ENCODE peak calls at places on chromosomes 1 and 21, in seven cellular contexts. One of them, this sample, is unnamed.

GRCh38 chr1:53552146-53552940 is 93.1 kb downstream of the DMRTB1 start:
- DNase-seq in M059J: peak
- DNase-seq in stimulated activated naive CD4-positive, alpha-beta T cell treated with Interleukin-2 at 50 U/mL for 16 hours: no peak
- DNase-seq in activated T-cell treated with anti-CD3 and anti-CD28 coated beads for 1 hour: no peak
- DNase-seq in dorsolateral prefrontal cortex: no peak
- DNase-seq in posterior cingulate gyrus: no peak
- DNase-seq in frontal cortex: no peak
- DNase-seq in this sample: no peak

GRCh38 chr21:42820513-42821465 is 58.5 kb downstream of the WDR4 start:
- DNase-seq in M059J: no peak
- DNase-seq in stimulated activated naive CD4-positive, alpha-beta T cell treated with Interleukin-2 at 50 U/mL for 16 hours: no peak
- DNase-seq in activated T-cell treated with anti-CD3 and anti-CD28 coated beads for 1 hour: no peak
- DNase-seq in dorsolateral prefrontal cortex: no peak
- DNase-seq in posterior cingulate gyrus: no peak
- DNase-seq in frontal cortex: no peak
- DNase-seq in this sample: no peak

GRCh38 chr1:205444931-205445652 is 10.8 kb downstream of the BLACAT1 start:
- DNase-seq in M059J: peak
- DNase-seq in stimulated activated naive CD4-positive, alpha-beta T cell treated with Interleukin-2 at 50 U/mL for 16 hours: no peak
- DNase-seq in activated T-cell treated with anti-CD3 and anti-CD28 coated beads for 1 hour: no peak
- DNase-seq in dorsolateral prefrontal cortex: peak
- DNase-seq in posterior cingulate gyrus: peak
- DNase-seq in frontal cortex: peak
- DNase-seq in this sample: no peak

GRCh38 chr1:67105508-67105907 is 29.3 kb downstream of the C1orf141 start:
- DNase-seq in M059J: no peak
- DNase-seq in stimulated activated naive CD4-positive, alpha-beta T cell treated with Interleukin-2 at 50 U/mL for 16 hours: no peak
- DNase-seq in activated T-cell treated with anti-CD3 and anti-CD28 coated beads for 1 hour: no peak
- DNase-seq in dorsolateral prefrontal cortex: no peak
- DNase-seq in posterior cingulate gyrus: no peak
- DNase-seq in frontal cortex: no peak
- DNase-seq in this sample: no peak

GRCh38 chr1:193179094-193179493 is 7.3 kb downstream of the B3GALT2 start:
- DNase-seq in M059J: no peak
- DNase-seq in stimulated activated naive CD4-positive, alpha-beta T cell treated with Interleukin-2 at 50 U/mL for 16 hours: no peak
- DNase-seq in activated T-cell treated with anti-CD3 and anti-CD28 coated beads for 1 hour: no peak
- DNase-seq in dorsolateral prefrontal cortex: no peak
- DNase-seq in posterior cingulate gyrus: no peak
- DNase-seq in frontal cortex: no peak
- DNase-seq in this sample: no peak

GRCh38 chr1:241485554-241485992 is 34.0 kb downstream of the FH start:
- DNase-seq in M059J: peak
- DNase-seq in stimulated activated naive CD4-positive, alpha-beta T cell treated with Interleukin-2 at 50 U/mL for 16 hours: no peak
- DNase-seq in activated T-cell treated with anti-CD3 and anti-CD28 coated beads for 1 hour: no peak
- DNase-seq in dorsolateral prefrontal cortex: no peak
- DNase-seq in posterior cingulate gyrus: no peak
- DNase-seq in frontal cortex: no peak
- DNase-seq in this sample: no peak

GRCh38 chr1:83029916-83030315 is 969.0 kb downstream of the TTLL7 start:
- DNase-seq in M059J: peak
- DNase-seq in stimulated activated naive CD4-positive, alpha-beta T cell treated with Interleukin-2 at 50 U/mL for 16 hours: no peak
- DNase-seq in activated T-cell treated with anti-CD3 and anti-CD28 coated beads for 1 hour: no peak
- DNase-seq in dorsolateral prefrontal cortex: no peak
- DNase-seq in posterior cingulate gyrus: no peak
- DNase-seq in frontal cortex: no peak
- DNase-seq in this sample: no peak

GRCh38 chr1:156608981-156609380 is 7.7 kb upstream of the GPATCH4 start:
- DNase-seq in M059J: no peak
- DNase-seq in stimulated activated naive CD4-positive, alpha-beta T cell treated with Interleukin-2 at 50 U/mL for 16 hours: peak
- DNase-seq in activated T-cell treated with anti-CD3 and anti-CD28 coated beads for 1 hour: peak
- DNase-seq in dorsolateral prefrontal cortex: no peak
- DNase-seq in posterior cingulate gyrus: no peak
- DNase-seq in frontal cortex: no peak
- DNase-seq in this sample: peak

GRCh38 chr1:82451191-82451590 is 650.5 kb downstream of the ADGRL2 start:
- DNase-seq in M059J: no peak
- DNase-seq in stimulated activated naive CD4-positive, alpha-beta T cell treated with Interleukin-2 at 50 U/mL for 16 hours: no peak
- DNase-seq in activated T-cell treated with anti-CD3 and anti-CD28 coated beads for 1 hour: no peak
- DNase-seq in dorsolateral prefrontal cortex: no peak
- DNase-seq in posterior cingulate gyrus: no peak
- DNase-seq in frontal cortex: no peak
- DNase-seq in this sample: no peak

GRCh38 chr1:1421147-1421906 is at the start of gene ANKRD65:
- DNase-seq in M059J: no peak
- DNase-seq in stimulated activated naive CD4-positive, alpha-beta T cell treated with Interleukin-2 at 50 U/mL for 16 hours: no peak
- DNase-seq in activated T-cell treated with anti-CD3 and anti-CD28 coated beads for 1 hour: no peak
- DNase-seq in dorsolateral prefrontal cortex: no peak
- DNase-seq in posterior cingulate gyrus: no peak
- DNase-seq in frontal cortex: peak
- DNase-seq in this sample: no peak

GRCh38 chr1:37323486-37324377 is 150.6 kb upstream of the ZC3H12A start:
- DNase-seq in M059J: no peak
- DNase-seq in stimulated activated naive CD4-positive, alpha-beta T cell treated with Interleukin-2 at 50 U/mL for 16 hours: no peak
- DNase-seq in activated T-cell treated with anti-CD3 and anti-CD28 coated beads for 1 hour: no peak
- DNase-seq in dorsolateral prefrontal cortex: no peak
- DNase-seq in posterior cingulate gyrus: no peak
- DNase-seq in frontal cortex: no peak
- DNase-seq in this sample: no peak

GRCh38 chr1:6777813-6778212 is 7.4 kb upstream of the CAMTA1 start:
- DNase-seq in M059J: no peak
- DNase-seq in stimulated activated naive CD4-positive, alpha-beta T cell treated with Interleukin-2 at 50 U/mL for 16 hours: no peak
- DNase-seq in activated T-cell treated with anti-CD3 and anti-CD28 coated beads for 1 hour: no peak
- DNase-seq in dorsolateral prefrontal cortex: no peak
- DNase-seq in posterior cingulate gyrus: no peak
- DNase-seq in frontal cortex: no peak
- DNase-seq in this sample: no peak

GRCh38 chr1:41913025-41913424 is 5.7 kb downstream of the HIVEP3 start:
- DNase-seq in M059J: no peak
- DNase-seq in stimulated activated naive CD4-positive, alpha-beta T cell treated with Interleukin-2 at 50 U/mL for 16 hours: no peak
- DNase-seq in activated T-cell treated with anti-CD3 and anti-CD28 coated beads for 1 hour: no peak
- DNase-seq in dorsolateral prefrontal cortex: no peak
- DNase-seq in posterior cingulate gyrus: no peak
- DNase-seq in frontal cortex: no peak
- DNase-seq in this sample: no peak

GRCh38 chr1:211344335-211344664 is 17.7 kb downstream of the TRAF5 start:
- DNase-seq in M059J: no peak
- DNase-seq in stimulated activated naive CD4-positive, alpha-beta T cell treated with Interleukin-2 at 50 U/mL for 16 hours: no peak
- DNase-seq in activated T-cell treated with anti-CD3 and anti-CD28 coated beads for 1 hour: no peak
- DNase-seq in dorsolateral prefrontal cortex: no peak
- DNase-seq in posterior cingulate gyrus: no peak
- DNase-seq in frontal cortex: no peak
- DNase-seq in this sample: no peak

GRCh38 chr1:45011837-45012638 is at the start of gene UROD:
- DNase-seq in M059J: peak
- DNase-seq in stimulated activated naive CD4-positive, alpha-beta T cell treated with Interleukin-2 at 50 U/mL for 16 hours: peak
- DNase-seq in activated T-cell treated with anti-CD3 and anti-CD28 coated beads for 1 hour: peak
- DNase-seq in dorsolateral prefrontal cortex: peak
- DNase-seq in posterior cingulate gyrus: peak
- DNase-seq in frontal cortex: peak
- DNase-seq in this sample: peak

GRCh38 chr1:21836010-21836409 is 23.9 kb downstream of the LDLRAD2 start:
- DNase-seq in M059J: no peak
- DNase-seq in stimulated activated naive CD4-positive, alpha-beta T cell treated with Interleukin-2 at 50 U/mL for 16 hours: no peak
- DNase-seq in activated T-cell treated with anti-CD3 and anti-CD28 coated beads for 1 hour: no peak
- DNase-seq in dorsolateral prefrontal cortex: no peak
- DNase-seq in posterior cingulate gyrus: no peak
- DNase-seq in frontal cortex: no peak
- DNase-seq in this sample: no peak

GRCh38 chr1:45730075-45730779 is 20.2 kb downstream of the IPP start:
- DNase-seq in M059J: no peak
- DNase-seq in stimulated activated naive CD4-positive, alpha-beta T cell treated with Interleukin-2 at 50 U/mL for 16 hours: no peak
- DNase-seq in activated T-cell treated with anti-CD3 and anti-CD28 coated beads for 1 hour: no peak
- DNase-seq in dorsolateral prefrontal cortex: no peak
- DNase-seq in posterior cingulate gyrus: no peak
- DNase-seq in frontal cortex: no peak
- DNase-seq in this sample: no peak

GRCh38 chr1:94379615-94380014 is 38.6 kb upstream of the ABCD3 start:
- DNase-seq in M059J: no peak
- DNase-seq in stimulated activated naive CD4-positive, alpha-beta T cell treated with Interleukin-2 at 50 U/mL for 16 hours: no peak
- DNase-seq in activated T-cell treated with anti-CD3 and anti-CD28 coated beads for 1 hour: no peak
- DNase-seq in dorsolateral prefrontal cortex: no peak
- DNase-seq in posterior cingulate gyrus: no peak
- DNase-seq in frontal cortex: no peak
- DNase-seq in this sample: no peak

GRCh38 chr1:11856698-11857097 is 2.0 kb downstream of the NPPB start:
- DNase-seq in M059J: no peak
- DNase-seq in stimulated activated naive CD4-positive, alpha-beta T cell treated with Interleukin-2 at 50 U/mL for 16 hours: no peak
- DNase-seq in activated T-cell treated with anti-CD3 and anti-CD28 coated beads for 1 hour: no peak
- DNase-seq in dorsolateral prefrontal cortex: no peak
- DNase-seq in posterior cingulate gyrus: no peak
- DNase-seq in frontal cortex: no peak
- DNase-seq in this sample: no peak

GRCh38 chr1:154623358-154623757 is 15.4 kb upstream of the ADAR start:
- DNase-seq in M059J: no peak
- DNase-seq in stimulated activated naive CD4-positive, alpha-beta T cell treated with Interleukin-2 at 50 U/mL for 16 hours: no peak
- DNase-seq in activated T-cell treated with anti-CD3 and anti-CD28 coated beads for 1 hour: no peak
- DNase-seq in dorsolateral prefrontal cortex: no peak
- DNase-seq in posterior cingulate gyrus: no peak
- DNase-seq in frontal cortex: no peak
- DNase-seq in this sample: no peak

GRCh38 chr21:26761174-26761915 is 83.9 kb downstream of the ADAMTS1 start:
- DNase-seq in M059J: peak
- DNase-seq in stimulated activated naive CD4-positive, alpha-beta T cell treated with Interleukin-2 at 50 U/mL for 16 hours: no peak
- DNase-seq in activated T-cell treated with anti-CD3 and anti-CD28 coated beads for 1 hour: no peak
- DNase-seq in dorsolateral prefrontal cortex: no peak
- DNase-seq in posterior cingulate gyrus: no peak
- DNase-seq in frontal cortex: no peak
- DNase-seq in this sample: no peak

GRCh38 chr1:2894381-2895041 is 93.0 kb upstream of the TTC34 start:
- DNase-seq in M059J: no peak
- DNase-seq in stimulated activated naive CD4-positive, alpha-beta T cell treated with Interleukin-2 at 50 U/mL for 16 hours: peak
- DNase-seq in activated T-cell treated with anti-CD3 and anti-CD28 coated beads for 1 hour: peak
- DNase-seq in dorsolateral prefrontal cortex: no peak
- DNase-seq in posterior cingulate gyrus: no peak
- DNase-seq in frontal cortex: no peak
- DNase-seq in this sample: no peak

GRCh38 chr1:210654176-210654786 is 325.6 kb downstream of the HHAT start:
- DNase-seq in M059J: peak
- DNase-seq in stimulated activated naive CD4-positive, alpha-beta T cell treated with Interleukin-2 at 50 U/mL for 16 hours: peak
- DNase-seq in activated T-cell treated with anti-CD3 and anti-CD28 coated beads for 1 hour: no peak
- DNase-seq in dorsolateral prefrontal cortex: no peak
- DNase-seq in posterior cingulate gyrus: no peak
- DNase-seq in frontal cortex: no peak
- DNase-seq in this sample: no peak

GRCh38 chr21:15003463-15004135 is 61.2 kb downstream of the NRIP1 start:
- DNase-seq in M059J: no peak
- DNase-seq in stimulated activated naive CD4-positive, alpha-beta T cell treated with Interleukin-2 at 50 U/mL for 16 hours: no peak
- DNase-seq in activated T-cell treated with anti-CD3 and anti-CD28 coated beads for 1 hour: no peak
- DNase-seq in dorsolateral prefrontal cortex: no peak
- DNase-seq in posterior cingulate gyrus: no peak
- DNase-seq in frontal cortex: no peak
- DNase-seq in this sample: no peak

GRCh38 chr1:178689769-178690168 is 35.3 kb upstream of the RALGPS2 start:
- DNase-seq in M059J: no peak
- DNase-seq in stimulated activated naive CD4-positive, alpha-beta T cell treated with Interleukin-2 at 50 U/mL for 16 hours: no peak
- DNase-seq in activated T-cell treated with anti-CD3 and anti-CD28 coated beads for 1 hour: no peak
- DNase-seq in dorsolateral prefrontal cortex: no peak
- DNase-seq in posterior cingulate gyrus: no peak
- DNase-seq in frontal cortex: no peak
- DNase-seq in this sample: no peak

GRCh38 chr1:198932351-198932991 is 293.6 kb downstream of the PTPRC start:
- DNase-seq in M059J: peak
- DNase-seq in stimulated activated naive CD4-positive, alpha-beta T cell treated with Interleukin-2 at 50 U/mL for 16 hours: no peak
- DNase-seq in activated T-cell treated with anti-CD3 and anti-CD28 coated beads for 1 hour: no peak
- DNase-seq in dorsolateral prefrontal cortex: peak
- DNase-seq in posterior cingulate gyrus: no peak
- DNase-seq in frontal cortex: no peak
- DNase-seq in this sample: no peak

GRCh38 chr1:63112155-63112914 is 210.0 kb upstream of the FOXD3 start:
- DNase-seq in M059J: peak
- DNase-seq in stimulated activated naive CD4-positive, alpha-beta T cell treated with Interleukin-2 at 50 U/mL for 16 hours: no peak
- DNase-seq in activated T-cell treated with anti-CD3 and anti-CD28 coated beads for 1 hour: no peak
- DNase-seq in dorsolateral prefrontal cortex: no peak
- DNase-seq in posterior cingulate gyrus: no peak
- DNase-seq in frontal cortex: no peak
- DNase-seq in this sample: peak

GRCh38 chr1:155082301-155082940 is 3.8 kb downstream of the EFNA3 start:
- DNase-seq in M059J: no peak
- DNase-seq in stimulated activated naive CD4-positive, alpha-beta T cell treated with Interleukin-2 at 50 U/mL for 16 hours: peak
- DNase-seq in activated T-cell treated with anti-CD3 and anti-CD28 coated beads for 1 hour: no peak
- DNase-seq in dorsolateral prefrontal cortex: no peak
- DNase-seq in posterior cingulate gyrus: no peak
- DNase-seq in frontal cortex: peak
- DNase-seq in this sample: no peak

GRCh38 chr21:35529141-35529863 is 480.2 kb upstream of the RUNX1 start:
- DNase-seq in M059J: peak
- DNase-seq in stimulated activated naive CD4-positive, alpha-beta T cell treated with Interleukin-2 at 50 U/mL for 16 hours: no peak
- DNase-seq in activated T-cell treated with anti-CD3 and anti-CD28 coated beads for 1 hour: no peak
- DNase-seq in dorsolateral prefrontal cortex: no peak
- DNase-seq in posterior cingulate gyrus: no peak
- DNase-seq in frontal cortex: no peak
- DNase-seq in this sample: no peak

GRCh38 chr21:38879912-38880577 is 74.3 kb downstream of the ETS2 start:
- DNase-seq in M059J: peak
- DNase-seq in stimulated activated naive CD4-positive, alpha-beta T cell treated with Interleukin-2 at 50 U/mL for 16 hours: no peak
- DNase-seq in activated T-cell treated with anti-CD3 and anti-CD28 coated beads for 1 hour: no peak
- DNase-seq in dorsolateral prefrontal cortex: no peak
- DNase-seq in posterior cingulate gyrus: no peak
- DNase-seq in frontal cortex: no peak
- DNase-seq in this sample: no peak

GRCh38 chr1:158049867-158050266 is 56.4 kb downstream of the KIRREL1 start:
- DNase-seq in M059J: peak
- DNase-seq in stimulated activated naive CD4-positive, alpha-beta T cell treated with Interleukin-2 at 50 U/mL for 16 hours: no peak
- DNase-seq in activated T-cell treated with anti-CD3 and anti-CD28 coated beads for 1 hour: no peak
- DNase-seq in dorsolateral prefrontal cortex: no peak
- DNase-seq in posterior cingulate gyrus: no peak
- DNase-seq in frontal cortex: no peak
- DNase-seq in this sample: no peak